ENCODE peak calls at places on chromosomes 1 and 21, in eight cellular contexts. One of them, this sample, is unnamed.

GRCh38 chr21:29130234-29130993 is at the start of gene MAP3K7CL:
- DNase-seq in sigmoid colon: peak
- DNase-seq in astrocyte of the spinal cord: peak
- DNase-seq in CD8-positive, alpha-beta T cell: no peak
- DNase-seq in fibroblast of lung: peak
- DNase-seq in uterus: peak
- DNase-seq in cardiac fibroblast: peak
- DNase-seq in NB4: no peak
- DNase-seq in this sample: peak

GRCh38 chr21:15953551-15954116 is 223.9 kb downstream of the USP25 start:
- DNase-seq in cardiac fibroblast: no peak
- DNase-seq in uterus: no peak
- DNase-seq in NB4: no peak
- DNase-seq in CD8-positive, alpha-beta T cell: no peak
- DNase-seq in astrocyte of the spinal cord: no peak
- DNase-seq in sigmoid colon: no peak
- DNase-seq in fibroblast of lung: no peak
- DNase-seq in this sample: no peak

GRCh38 chr1:156371553-156372264 is 2.7 kb downstream of the RHBG start:
- DNase-seq in astrocyte of the spinal cord: no peak
- DNase-seq in NB4: peak
- DNase-seq in sigmoid colon: no peak
- DNase-seq in fibroblast of lung: peak
- DNase-seq in uterus: peak
- DNase-seq in CD8-positive, alpha-beta T cell: no peak
- DNase-seq in cardiac fibroblast: peak
- DNase-seq in this sample: peak

GRCh38 chr1:23343246-23344110 is 606 bp downstream of the HNRNPR start:
- DNase-seq in uterus: peak
- DNase-seq in cardiac fibroblast: peak
- DNase-seq in fibroblast of lung: peak
- DNase-seq in astrocyte of the spinal cord: peak
- DNase-seq in NB4: peak
- DNase-seq in CD8-positive, alpha-beta T cell: no peak
- DNase-seq in sigmoid colon: peak
- DNase-seq in this sample: no peak

GRCh38 chr1:63774617-63775417 is 1.0 kb downstream of the ROR1 start:
- DNase-seq in cardiac fibroblast: peak
- DNase-seq in CD8-positive, alpha-beta T cell: no peak
- DNase-seq in uterus: peak
- DNase-seq in NB4: no peak
- DNase-seq in astrocyte of the spinal cord: peak
- DNase-seq in fibroblast of lung: peak
- DNase-seq in sigmoid colon: peak
- DNase-seq in this sample: peak

GRCh38 chr21:26804895-26805609 is 40.2 kb downstream of the ADAMTS1 start:
- DNase-seq in cardiac fibroblast: no peak
- DNase-seq in CD8-positive, alpha-beta T cell: no peak
- DNase-seq in sigmoid colon: no peak
- DNase-seq in uterus: no peak
- DNase-seq in astrocyte of the spinal cord: no peak
- DNase-seq in fibroblast of lung: no peak
- DNase-seq in NB4: no peak
- DNase-seq in this sample: no peak

GRCh38 chr1:1020415-1021009 is 592 bp downstream of the AGRN start:
- DNase-seq in uterus: no peak
- DNase-seq in cardiac fibroblast: no peak
- DNase-seq in CD8-positive, alpha-beta T cell: no peak
- DNase-seq in NB4: peak
- DNase-seq in astrocyte of the spinal cord: no peak
- DNase-seq in fibroblast of lung: peak
- DNase-seq in sigmoid colon: no peak
- DNase-seq in this sample: no peak

GRCh38 chr1:181139631-181140051 is 51.1 kb downstream of the IER5 start:
- DNase-seq in uterus: no peak
- DNase-seq in NB4: no peak
- DNase-seq in cardiac fibroblast: peak
- DNase-seq in sigmoid colon: peak
- DNase-seq in CD8-positive, alpha-beta T cell: no peak
- DNase-seq in fibroblast of lung: peak
- DNase-seq in astrocyte of the spinal cord: peak
- DNase-seq in this sample: no peak

GRCh38 chr21:17780539-17780938 is 38.6 kb downstream of the C21orf91 start:
- DNase-seq in NB4: peak
- DNase-seq in astrocyte of the spinal cord: no peak
- DNase-seq in cardiac fibroblast: no peak
- DNase-seq in fibroblast of lung: peak
- DNase-seq in uterus: no peak
- DNase-seq in sigmoid colon: no peak
- DNase-seq in CD8-positive, alpha-beta T cell: no peak
- DNase-seq in this sample: no peak

GRCh38 chr1:1349256-1350012 is at the start of gene DVL1:
- DNase-seq in CD8-positive, alpha-beta T cell: peak
- DNase-seq in astrocyte of the spinal cord: peak
- DNase-seq in NB4: peak
- DNase-seq in fibroblast of lung: peak
- DNase-seq in sigmoid colon: peak
- DNase-seq in uterus: peak
- DNase-seq in cardiac fibroblast: peak
- DNase-seq in this sample: no peak

GRCh38 chr1:181456551-181456950 is 26.8 kb upstream of the CACNA1E start:
- DNase-seq in fibroblast of lung: no peak
- DNase-seq in NB4: no peak
- DNase-seq in astrocyte of the spinal cord: no peak
- DNase-seq in CD8-positive, alpha-beta T cell: no peak
- DNase-seq in sigmoid colon: no peak
- DNase-seq in uterus: no peak
- DNase-seq in cardiac fibroblast: no peak
- DNase-seq in this sample: no peak

GRCh38 chr1:38571726-38572125 is 287.8 kb downstream of the RRAGC start:
- DNase-seq in cardiac fibroblast: no peak
- DNase-seq in NB4: no peak
- DNase-seq in fibroblast of lung: no peak
- DNase-seq in astrocyte of the spinal cord: no peak
- DNase-seq in CD8-positive, alpha-beta T cell: no peak
- DNase-seq in sigmoid colon: no peak
- DNase-seq in uterus: peak
- DNase-seq in this sample: no peak

GRCh38 chr1:61299468-61299867 is 217.1 kb downstream of the NFIA start:
- DNase-seq in astrocyte of the spinal cord: peak
- DNase-seq in CD8-positive, alpha-beta T cell: no peak
- DNase-seq in NB4: no peak
- DNase-seq in cardiac fibroblast: peak
- DNase-seq in uterus: no peak
- DNase-seq in sigmoid colon: no peak
- DNase-seq in fibroblast of lung: no peak
- DNase-seq in this sample: no peak
- H3K4me3 ChIP-seq in astrocyte of the spinal cord: no peak
- H3K4me3 ChIP-seq in CD8-positive, alpha-beta T cell: no peak
- H3K4me3 ChIP-seq in NB4: no peak
- H3K4me3 ChIP-seq in cardiac fibroblast: no peak
- H3K4me3 ChIP-seq in uterus: no peak
- H3K4me3 ChIP-seq in sigmoid colon: no peak
- H3K4me3 ChIP-seq in fibroblast of lung: no peak
- H3K4me3 ChIP-seq in this sample: no peak

DNA sequence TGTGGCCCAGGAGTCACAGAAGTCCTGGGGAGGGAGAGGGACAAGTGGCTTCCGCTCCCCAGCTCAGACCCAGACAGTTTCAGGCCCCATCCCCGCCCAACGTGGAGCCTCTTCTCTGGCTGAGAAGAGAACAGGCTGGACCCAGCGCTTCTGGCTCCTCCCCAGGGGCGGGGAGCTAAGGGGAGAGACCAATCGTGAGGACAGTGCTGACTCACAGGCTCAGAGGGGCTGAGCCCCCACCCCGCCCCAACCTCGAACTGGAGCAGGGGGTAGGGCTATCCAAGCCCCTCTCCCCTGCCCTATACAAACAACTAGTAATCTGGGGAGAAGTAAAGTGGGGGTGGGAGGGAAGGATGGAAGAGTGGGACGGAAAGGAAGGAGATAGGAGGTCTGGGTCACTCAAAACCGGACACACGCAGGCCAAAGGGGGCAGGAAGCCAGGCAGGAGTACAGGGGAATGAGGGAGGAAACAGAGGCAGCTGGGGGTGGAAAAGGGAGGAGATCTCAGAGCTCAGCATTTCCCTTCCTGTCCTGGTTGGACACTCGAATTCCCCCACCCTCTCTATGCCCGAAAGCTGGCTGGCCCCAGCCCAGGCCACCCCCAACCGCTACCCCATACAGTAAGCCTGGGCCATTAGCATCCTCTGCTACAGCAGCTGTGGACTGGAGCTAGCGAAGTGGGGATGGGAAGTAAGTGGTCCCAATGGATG is at the start of gene SHC1:
- DNase-seq in NB4: peak
- DNase-seq in astrocyte of the spinal cord: peak
- DNase-seq in fibroblast of lung: peak
- DNase-seq in uterus: peak
- DNase-seq in sigmoid colon: peak
- DNase-seq in cardiac fibroblast: peak
- DNase-seq in CD8-positive, alpha-beta T cell: no peak
- DNase-seq in this sample: peak
- H3K4me3 ChIP-seq in NB4: peak
- H3K4me3 ChIP-seq in astrocyte of the spinal cord: peak
- H3K4me3 ChIP-seq in fibroblast of lung: peak
- H3K4me3 ChIP-seq in uterus: peak
- H3K4me3 ChIP-seq in sigmoid colon: peak
- H3K4me3 ChIP-seq in cardiac fibroblast: peak
- H3K4me3 ChIP-seq in CD8-positive, alpha-beta T cell: no peak
- H3K4me3 ChIP-seq in this sample: peak

GRCh38 chr1:150162862-150163706 is 13.4 kb downstream of the PLEKHO1 start:
- DNase-seq in sigmoid colon: peak
- DNase-seq in fibroblast of lung: peak
- DNase-seq in NB4: peak
- DNase-seq in cardiac fibroblast: peak
- DNase-seq in CD8-positive, alpha-beta T cell: no peak
- DNase-seq in astrocyte of the spinal cord: peak
- DNase-seq in uterus: peak
- DNase-seq in this sample: peak
- H3K4me3 ChIP-seq in sigmoid colon: peak
- H3K4me3 ChIP-seq in fibroblast of lung: peak
- H3K4me3 ChIP-seq in NB4: peak
- H3K4me3 ChIP-seq in cardiac fibroblast: peak
- H3K4me3 ChIP-seq in CD8-positive, alpha-beta T cell: no peak
- H3K4me3 ChIP-seq in astrocyte of the spinal cord: peak
- H3K4me3 ChIP-seq in uterus: peak
- H3K4me3 ChIP-seq in this sample: peak

GRCh38 chr1:9350960-9351359 is 58.3 kb downstream of the SPSB1 start:
- DNase-seq in NB4: no peak
- DNase-seq in astrocyte of the spinal cord: no peak
- DNase-seq in CD8-positive, alpha-beta T cell: no peak
- DNase-seq in uterus: no peak
- DNase-seq in sigmoid colon: no peak
- DNase-seq in fibroblast of lung: no peak
- DNase-seq in cardiac fibroblast: no peak
- DNase-seq in this sample: no peak
- H3K4me3 ChIP-seq in NB4: no peak
- H3K4me3 ChIP-seq in astrocyte of the spinal cord: no peak
- H3K4me3 ChIP-seq in CD8-positive, alpha-beta T cell: no peak
- H3K4me3 ChIP-seq in uterus: no peak
- H3K4me3 ChIP-seq in sigmoid colon: no peak
- H3K4me3 ChIP-seq in fibroblast of lung: no peak
- H3K4me3 ChIP-seq in cardiac fibroblast: no peak
- H3K4me3 ChIP-seq in this sample: no peak

GRCh38 chr1:91502882-91503184 is 2.2 kb downstream of the CDC7 start:
- DNase-seq in CD8-positive, alpha-beta T cell: no peak
- DNase-seq in cardiac fibroblast: peak
- DNase-seq in NB4: peak
- DNase-seq in astrocyte of the spinal cord: peak
- DNase-seq in sigmoid colon: no peak
- DNase-seq in fibroblast of lung: peak
- DNase-seq in uterus: no peak
- DNase-seq in this sample: no peak

GRCh38 chr1:91503975-91504530 is 3.4 kb downstream of the CDC7 start:
- DNase-seq in cardiac fibroblast: no peak
- DNase-seq in uterus: no peak
- DNase-seq in NB4: peak
- DNase-seq in astrocyte of the spinal cord: no peak
- DNase-seq in CD8-positive, alpha-beta T cell: no peak
- DNase-seq in fibroblast of lung: no peak
- DNase-seq in sigmoid colon: no peak
- DNase-seq in this sample: no peak

GRCh38 chr1:91505086-91505485 is 4.4 kb downstream of the CDC7 start:
- DNase-seq in sigmoid colon: no peak
- DNase-seq in cardiac fibroblast: no peak
- DNase-seq in uterus: no peak
- DNase-seq in NB4: no peak
- DNase-seq in astrocyte of the spinal cord: no peak
- DNase-seq in fibroblast of lung: no peak
- DNase-seq in CD8-positive, alpha-beta T cell: no peak
- DNase-seq in this sample: no peak

GRCh38 chr1:91502138-91502881 is 1.7 kb downstream of the CDC7 start:
- DNase-seq in fibroblast of lung: no peak
- DNase-seq in NB4: no peak
- DNase-seq in cardiac fibroblast: no peak
- DNase-seq in CD8-positive, alpha-beta T cell: no peak
- DNase-seq in uterus: no peak
- DNase-seq in astrocyte of the spinal cord: no peak
- DNase-seq in sigmoid colon: no peak
- DNase-seq in this sample: no peak

DNA sequence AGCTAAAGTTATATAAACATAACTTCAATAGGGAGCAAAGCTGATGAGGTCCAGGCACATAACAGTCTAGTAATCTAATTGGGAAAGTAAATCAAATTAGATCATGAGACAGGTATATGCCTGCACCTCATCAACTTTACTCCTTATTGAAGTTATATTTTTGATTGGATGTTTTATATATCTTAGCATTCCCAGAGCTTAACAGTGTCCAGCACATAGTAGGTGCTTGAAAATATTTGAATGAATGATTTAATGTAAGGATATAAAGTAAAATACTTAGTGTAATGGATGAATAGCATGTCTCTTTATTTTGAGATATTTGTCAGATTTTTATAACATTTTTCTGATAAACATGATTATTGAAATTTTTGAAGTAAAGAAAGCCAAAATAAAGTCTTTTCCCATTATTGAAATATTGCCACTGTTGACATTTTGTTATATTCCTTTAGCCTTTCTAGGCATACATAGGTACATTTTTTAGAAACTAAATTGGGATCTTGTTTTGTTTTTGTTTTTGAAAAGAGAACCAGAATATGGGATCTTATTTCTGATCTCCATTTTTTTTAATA is 2.8 kb downstream of the CDC7 start:
- DNase-seq in CD8-positive, alpha-beta T cell: no peak
- DNase-seq in NB4: no peak
- DNase-seq in astrocyte of the spinal cord: no peak
- DNase-seq in cardiac fibroblast: no peak
- DNase-seq in sigmoid colon: no peak
- DNase-seq in uterus: no peak
- DNase-seq in fibroblast of lung: no peak
- DNase-seq in this sample: no peak
- H3K4me3 ChIP-seq in CD8-positive, alpha-beta T cell: no peak
- H3K4me3 ChIP-seq in NB4: peak
- H3K4me3 ChIP-seq in astrocyte of the spinal cord: no peak
- H3K4me3 ChIP-seq in cardiac fibroblast: no peak
- H3K4me3 ChIP-seq in sigmoid colon: no peak
- H3K4me3 ChIP-seq in uterus: no peak
- H3K4me3 ChIP-seq in fibroblast of lung: peak
- H3K4me3 ChIP-seq in this sample: no peak